ENCODE peak calls at places on chromosome 5, in five cellular contexts. Q is AG04450, M is left ventricle myocardium inferior, P is GM06990, U is tibial nerve. B is an unnamed sample.
A peak's percentile ranks its signal among the peaks of the same experiment; 100 is the strongest.

GRCh38 chr5:37075399-37075950 is 173.7 kb downstream of the CPLANE1 start:
- DNase-seq in P (no peak), U (no peak), M (no peak), Q (no peak), B (peak; percentile 64)

GRCh38 chr5:117088176-117088575 is 513.6 kb upstream of the SEMA6A start:
- DNase-seq in P (no peak), M (no peak), Q (no peak), U (no peak), B (no peak)

GRCh38 chr5:127430627-127431026 is 86.8 kb upstream of the PRRC1 start:
- DNase-seq in Q (no peak), U (no peak), M (no peak), P (no peak), B (no peak)

GRCh38 chr5:151288180-151288579 is 15.4 kb downstream of the SLC36A3 start:
- DNase-seq in M (no peak), U (no peak), P (no peak), Q (no peak), B (no peak)

GRCh38 chr5:144567416-144567770 is 396.7 kb downstream of the KCTD16 start:
- DNase-seq in Q (no peak), P (no peak), M (no peak), U (no peak), B (no peak)

GRCh38 chr5:99037668-99038067 is 108.9 kb upstream of the CHD1 start:
- DNase-seq in P (no peak), U (no peak), M (no peak), Q (no peak), B (no peak)

GRCh38 chr5:68942169-68942568 is 151.6 kb upstream of the SLC30A5 start:
- DNase-seq in P (no peak), M (no peak), Q (no peak), U (no peak), B (no peak)

GRCh38 chr5:76479973-76480667 is 77.0 kb downstream of the IQGAP2 start:
- DNase-seq in Q (no peak), M (no peak), P (no peak), U (no peak), B (no peak)

GRCh38 chr5:176612008-176612407 is 2.1 kb upstream of the GPRIN1 start:
- DNase-seq in M (no peak), U (no peak), Q (no peak), P (no peak), B (no peak)

GRCh38 chr5:181224390-181225234 is 1.5 kb downstream of the TRIM41 start:
- DNase-seq in P (peak; percentile 55), M (no peak), U (no peak), Q (no peak), B (no peak)

GRCh38 chr5:132506094-132506692 is 15.6 kb upstream of the IRF1 start:
- DNase-seq in Q (peak; percentile 96), P (no peak), M (no peak), U (no peak), B (peak; percentile 94)

GRCh38 chr5:57450991-57451876 is 31.4 kb downstream of the ACTBL2 start:
- DNase-seq in Q (no peak), U (no peak), M (no peak), P (no peak), B (peak; percentile 98)

GRCh38 chr5:152560508-152561137 is 155.5 kb upstream of the NMUR2 start:
- DNase-seq in P (no peak), Q (no peak), U (peak; percentile 37), M (peak; percentile 68), B (peak; percentile 72)

DNA sequence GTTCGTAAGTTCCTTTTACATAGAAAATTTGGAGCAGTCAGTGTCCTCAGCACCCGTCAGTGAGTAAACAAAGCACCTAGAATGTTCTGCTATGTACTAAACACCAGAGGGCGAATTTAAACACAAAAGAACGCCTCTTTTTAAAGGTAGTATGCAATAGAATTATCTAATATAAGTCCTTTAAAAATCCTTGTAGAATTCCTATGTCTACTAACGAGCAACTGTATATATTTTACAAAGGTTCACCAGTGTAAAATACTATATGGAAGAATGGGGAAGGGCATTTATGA is 499 bp upstream of the TMEM232 start:
- DNase-seq in P (no peak), U (no peak), Q (no peak), M (no peak), B (no peak)
- H3K4me3 ChIP-seq in P (peak overlapping the region; percentile 66), U (no peak overlapping the region), Q (peak overlapping the region; percentile 49), M (peak overlapping the region; percentile 62), B (no peak overlapping the region)

GRCh38 chr5:134738963-134739661 is 764 bp downstream of the CAMLG start:
- DNase-seq in U (no peak), M (no peak), P (peak; percentile 20), Q (no peak), B (peak; percentile 45)
- TF ChIP-seq CTCF in U (no peak), M (no peak), P (no peak), Q (no peak), B (peak; percentile 25)

GRCh38 chr5:135489466-135490244 is 37.5 kb upstream of the TIFAB start:
- DNase-seq in U (no peak), P (no peak), M (no peak), Q (no peak), B (peak; percentile 9)

GRCh38 chr5:135491038-135491551 is 38.9 kb upstream of the TIFAB start:
- DNase-seq in U (no peak), P (no peak), M (no peak), Q (no peak), B (no peak)

GRCh38 chr5:135488727-135489465 is 36.7 kb upstream of the TIFAB start:
- DNase-seq in Q (peak; percentile 45), M (no peak), P (no peak), U (no peak), B (peak; percentile 70)

GRCh38 chr5:135491552-135492318 is 39.6 kb upstream of the TIFAB start:
- DNase-seq in U (no peak), M (no peak), P (no peak), Q (no peak), B (no peak)

GRCh38 chr5:135490245-135491037 is 38.3 kb upstream of the TIFAB start:
- DNase-seq in M (no peak), P (no peak), Q (no peak), U (no peak), B (peak; percentile 8)
- H3K4me3 ChIP-seq in M (peak overlapping the region; percentile 57), P (no peak overlapping the region), Q (no peak overlapping the region), U (peak overlapping the region; percentile 58), B (no peak overlapping the region)

GRCh38 chr5:60887096-60887495 is 43.0 kb upstream of the ELOVL7 start:
- DNase-seq in Q (no peak), P (no peak), M (no peak), U (no peak), B (no peak)
- TF ChIP-seq CTCF in Q (no peak), P (no peak), M (no peak), U (no peak), B (no peak)

DNA sequence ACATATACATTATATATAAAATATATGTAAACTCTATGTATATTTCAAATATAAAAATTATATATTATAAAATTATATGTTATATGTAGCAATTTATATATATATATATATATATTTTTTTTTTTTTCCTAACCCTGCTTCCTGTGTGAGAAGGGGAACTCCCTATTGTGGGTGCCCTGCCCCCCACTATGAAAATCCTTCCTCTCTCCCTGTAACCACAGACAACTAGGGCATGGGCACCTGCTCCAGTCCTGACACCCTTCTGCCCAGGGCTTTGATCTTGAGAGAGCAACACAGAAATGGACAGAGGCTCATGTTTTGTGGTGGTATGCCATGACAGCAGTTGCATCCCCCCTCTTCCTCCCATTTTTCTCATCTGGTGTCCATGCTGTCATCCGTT is 148.7 kb upstream of the IL12B start:
- DNase-seq in P (no peak), M (no peak), Q (no peak), U (no peak), B (no peak)
- H3K4me3 ChIP-seq in P (no peak overlapping the region), M (no peak overlapping the region), Q (no peak overlapping the region), U (no peak overlapping the region), B (no peak overlapping the region)

GRCh38 chr5:178839319-178839704 is 20.4 kb upstream of the ZNF354B start:
- DNase-seq in Q (no peak), P (no peak), U (no peak), M (peak; percentile 52), B (peak; percentile 4)
- TF ChIP-seq CTCF in Q (no peak), P (peak; percentile 44), U (peak; percentile 19), M (peak; percentile 66), B (peak; percentile 63)